ENCODE peak calls at places on chromosomes 6 and 20, in nine cellular contexts. S is foreskin fibroblast, Q is colonic mucosa, D is lower lobe of right lung, Z is OCI-LY7, Y is breast epithelium, W is heart left ventricle, K is fibroblast of pulmonary artery, C is hepatocyte. H is an unnamed sample.

GRCh38 chr6:87151786-87152527 is 3.4 kb upstream of the ZNF292 start:
- DNase-seq in S (peak), Q (peak), D (peak), Z (peak), Y (peak), W (peak), K (peak), C (peak), H (peak)

GRCh38 chr6:123873974-123874373 is 70.3 kb downstream of the NKAIN2 start:
- DNase-seq in S (no peak), Q (no peak), D (no peak), Z (no peak), Y (no peak), W (no peak), K (no peak), C (no peak), H (no peak)

GRCh38 chr6:111985202-111985731 is 68.6 kb upstream of the CCN6 start:
- DNase-seq in S (peak), Q (no peak), D (no peak), Z (no peak), Y (no peak), W (no peak), K (peak), C (peak), H (peak)

GRCh38 chr6:35476004-35476403 is 7.8 kb downstream of the RPL10A start:
- DNase-seq in S (no peak), Q (no peak), D (no peak), Z (no peak), Y (no peak), W (no peak), K (no peak), C (no peak), H (no peak)

GRCh38 chr6:159134701-159135364 is 34.4 kb upstream of the FNDC1 start:
- DNase-seq in S (peak), Q (peak), D (no peak), Z (peak), Y (no peak), W (peak), K (peak), C (peak), H (peak)

GRCh38 chr6:26485401-26485800 is 14.7 kb upstream of the BTN1A1 start:
- DNase-seq in S (no peak), Q (no peak), D (no peak), Z (no peak), Y (no peak), W (no peak), K (no peak), C (no peak), H (no peak)

GRCh38 chr6:77457720-77458349 is 5.5 kb downstream of the HTR1B start:
- DNase-seq in S (peak), Q (peak), D (peak), Z (peak), Y (no peak), W (peak), K (peak), C (peak), H (peak)

GRCh38 chr6:12097791-12098190 is 85.7 kb downstream of the HIVEP1 start:
- DNase-seq in S (peak), Q (no peak), D (no peak), Z (no peak), Y (no peak), W (no peak), K (peak), C (no peak), H (peak)

GRCh38 chr20:46058656-46059281 is 29.8 kb downstream of the SLC12A5 start:
- DNase-seq in S (peak), Q (no peak), D (peak), Z (no peak), Y (no peak), W (no peak), K (no peak), C (peak), H (no peak)

GRCh38 chr20:46056027-46056833 is 27.2 kb downstream of the SLC12A5 start:
- DNase-seq in S (no peak), Q (no peak), D (no peak), Z (no peak), Y (no peak), W (no peak), K (no peak), C (no peak), H (no peak)

GRCh38 chr20:46060301-46060881 is 29.4 kb downstream of the NCOA5 start:
- DNase-seq in S (no peak), Q (no peak), D (no peak), Z (peak), Y (no peak), W (no peak), K (peak), C (no peak), H (no peak)

GRCh38 chr20:46056970-46057855 is 28.2 kb downstream of the SLC12A5 start:
- DNase-seq in S (peak), Q (peak), D (peak), Z (no peak), Y (no peak), W (peak), K (peak), C (peak), H (peak)

DNA sequence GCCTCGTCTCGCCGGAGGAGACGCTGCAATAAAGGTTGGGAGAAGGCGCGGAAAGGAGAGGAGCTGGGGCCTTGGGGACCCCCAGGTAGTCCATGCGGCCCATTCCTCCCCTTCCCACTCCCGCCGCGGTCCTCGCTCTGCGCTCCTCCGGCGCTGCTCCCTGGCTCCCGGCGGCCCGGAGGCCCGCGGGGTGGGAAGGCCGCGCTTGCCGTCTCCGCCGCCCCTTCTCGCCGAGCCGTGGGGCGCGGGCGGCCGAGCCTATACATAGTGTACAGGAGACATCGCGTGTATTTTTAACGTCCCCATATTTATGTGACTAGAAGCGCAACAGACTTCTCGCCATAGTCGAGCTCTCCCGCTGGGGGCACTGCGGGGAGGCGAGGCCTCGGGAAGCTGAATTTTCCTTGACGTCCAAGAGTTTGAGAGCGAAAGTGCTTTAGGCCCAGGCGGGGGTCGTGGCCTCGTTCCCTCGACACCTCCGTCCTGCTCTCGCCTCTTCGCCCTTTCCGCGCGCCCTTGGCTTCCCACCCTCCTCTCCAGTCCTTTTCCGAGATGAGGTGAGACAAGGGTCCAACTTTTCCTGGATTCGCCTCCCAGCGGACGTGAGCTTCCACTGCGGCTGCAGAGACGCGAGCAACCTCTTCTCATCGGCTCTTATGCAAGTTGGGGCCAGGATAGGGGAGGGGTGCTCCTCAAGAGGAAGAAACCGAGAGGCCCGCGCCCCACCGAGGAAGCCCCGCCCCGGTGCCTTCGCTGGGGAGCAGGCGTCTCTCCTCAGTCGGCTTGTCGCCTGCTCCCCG is 29.0 kb downstream of the SLC12A5 start:
- DNase-seq in S (peak), Q (peak), D (peak), Z (no peak), Y (no peak), W (peak), K (peak), C (peak), H (peak)
- TF ChIP-seq CTCF in S (peak), Q (no peak), D (no peak), Z (no peak), Y (no peak), W (no peak), K (peak), C (peak), H (peak)

GRCh38 chr6:153980176-153980575 is 58.9 kb upstream of the OPRM1 start:
- DNase-seq in S (no peak), Q (no peak), D (no peak), Z (no peak), Y (no peak), W (no peak), K (no peak), C (no peak), H (peak)

GRCh38 chr6:153976921-153977693 is 61.9 kb upstream of the OPRM1 start:
- DNase-seq in S (peak), Q (no peak), D (no peak), Z (no peak), Y (no peak), W (no peak), K (no peak), C (no peak), H (peak)
- H3K4me3 ChIP-seq in S (no peak), Q (no peak), D (no peak), Z (no peak), Y (no peak), W (no peak), K (no peak), C (no peak), H (no peak)

GRCh38 chr6:303263-303662 is 11.0 kb downstream of the DUSP22 start:
- DNase-seq in S (no peak), Q (no peak), D (no peak), Z (no peak), Y (no peak), W (no peak), K (no peak), C (no peak), H (no peak)
- TF ChIP-seq CTCF in S (no peak), Q (no peak), D (no peak), Z (no peak), Y (no peak), W (no peak), K (no peak), C (no peak), H (no peak)

DNA sequence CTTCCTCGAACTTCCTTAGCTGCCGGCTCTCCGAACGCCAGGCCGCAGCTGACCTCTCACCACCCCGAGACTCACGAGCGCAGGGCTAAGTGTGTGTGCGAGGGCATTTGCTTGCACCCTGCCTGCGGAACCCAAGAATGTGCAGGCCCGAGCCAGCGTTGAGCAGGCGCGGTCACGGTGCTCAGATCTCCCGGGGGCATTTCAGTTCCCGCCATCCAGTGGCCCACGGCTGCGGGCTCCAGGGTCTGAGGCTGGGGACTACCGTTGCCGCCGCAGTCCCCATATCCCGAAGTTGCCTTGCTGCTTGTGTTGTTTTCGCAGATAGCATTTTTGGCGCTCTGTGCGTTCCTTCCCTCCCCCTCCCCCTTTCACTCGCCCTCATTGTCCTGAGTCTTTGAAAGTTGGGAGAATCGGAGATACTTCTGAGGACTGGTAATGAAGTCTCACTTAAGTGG is 1.7 kb downstream of the NR2E1 start:
- DNase-seq in S (no peak), Q (no peak), D (no peak), Z (no peak), Y (no peak), W (no peak), K (no peak), C (no peak), H (no peak)
- H3K4me3 ChIP-seq in S (no peak), Q (no peak), D (peak), Z (no peak), Y (peak), W (no peak), K (no peak), C (no peak), H (no peak)